ENCODE peak calls at places on chromosomes 12 and 14, in four cellular contexts. One of them, this sample, is unnamed. For H3K4me1, the result is how much of the 10 kb centered on the place peaks cover.

GRCh38 chr12:93089805-93090569 is 160.9 kb upstream of the EEA1 start:
- DNase-seq in GM12878: no peak
- DNase-seq in endothelial cell of umbilical vein: peak
- DNase-seq in suprapubic skin: no peak
- DNase-seq in this sample: no peak

GRCh38 chr14:66117600-66117999 is 368.6 kb upstream of the CCDC196 start:
- DNase-seq in GM12878: no peak
- DNase-seq in endothelial cell of umbilical vein: peak
- DNase-seq in suprapubic skin: no peak
- DNase-seq in this sample: no peak

GRCh38 chr12:13195848-13196301 is 651 bp upstream of the EMP1 start:
- DNase-seq in suprapubic skin: no peak
- DNase-seq in endothelial cell of umbilical vein: no peak
- DNase-seq in GM12878: no peak
- DNase-seq in this sample: no peak

GRCh38 chr12:44159211-44159610 is 323.3 kb downstream of the TMEM117 start:
- DNase-seq in endothelial cell of umbilical vein: no peak
- DNase-seq in suprapubic skin: no peak
- DNase-seq in GM12878: no peak
- DNase-seq in this sample: no peak

GRCh38 chr12:1884651-1885050 is 33.8 kb downstream of the CACNA2D4 start:
- DNase-seq in endothelial cell of umbilical vein: no peak
- DNase-seq in GM12878: no peak
- DNase-seq in suprapubic skin: no peak
- DNase-seq in this sample: no peak

GRCh38 chr14:54653764-54654469 is 87.0 kb downstream of the SAMD4A start:
- DNase-seq in endothelial cell of umbilical vein: peak
- DNase-seq in GM12878: no peak
- DNase-seq in suprapubic skin: peak
- DNase-seq in this sample: no peak

GRCh38 chr12:54016478-54016964 is 7.7 kb downstream of the HOXC8 start:
- DNase-seq in GM12878: no peak
- DNase-seq in suprapubic skin: no peak
- DNase-seq in endothelial cell of umbilical vein: no peak
- DNase-seq in this sample: no peak

GRCh38 chr14:84272290-84272721 is 1257.6 kb upstream of the FLRT2 start:
- DNase-seq in endothelial cell of umbilical vein: no peak
- DNase-seq in suprapubic skin: no peak
- DNase-seq in GM12878: no peak
- DNase-seq in this sample: no peak

GRCh38 chr12:118187746-118188390 is 51.9 kb downstream of the PEBP1 start:
- DNase-seq in endothelial cell of umbilical vein: no peak
- DNase-seq in suprapubic skin: no peak
- DNase-seq in GM12878: no peak
- DNase-seq in this sample: no peak

GRCh38 chr12:118193477-118193876 is 57.6 kb downstream of the PEBP1 start:
- DNase-seq in suprapubic skin: no peak
- DNase-seq in GM12878: no peak
- DNase-seq in endothelial cell of umbilical vein: no peak
- DNase-seq in this sample: no peak

GRCh38 chr12:118188690-118189371 is 52.9 kb downstream of the PEBP1 start:
- DNase-seq in endothelial cell of umbilical vein: peak
- DNase-seq in suprapubic skin: no peak
- DNase-seq in GM12878: no peak
- DNase-seq in this sample: peak

GRCh38 chr12:118190266-118190665 is 54.3 kb downstream of the PEBP1 start:
- DNase-seq in suprapubic skin: no peak
- DNase-seq in endothelial cell of umbilical vein: peak
- DNase-seq in GM12878: no peak
- DNase-seq in this sample: no peak

GRCh38 chr12:118189761-118190181 is 53.8 kb downstream of the PEBP1 start:
- DNase-seq in endothelial cell of umbilical vein: peak
- DNase-seq in suprapubic skin: no peak
- DNase-seq in GM12878: no peak
- DNase-seq in this sample: peak
- H3K4me3 ChIP-seq in endothelial cell of umbilical vein: no peak
- H3K4me3 ChIP-seq in suprapubic skin: peak
- H3K4me3 ChIP-seq in GM12878: no peak
- H3K4me3 ChIP-seq in this sample: no peak

GRCh38 chr12:131939007-131939406 is 9.9 kb downstream of the PUS1 start:
- DNase-seq in endothelial cell of umbilical vein: no peak
- DNase-seq in suprapubic skin: peak
- DNase-seq in GM12878: no peak
- DNase-seq in this sample: no peak

GRCh38 chr12:131941116-131941986 is 8.4 kb upstream of the EP400 start:
- DNase-seq in GM12878: no peak
- DNase-seq in endothelial cell of umbilical vein: no peak
- DNase-seq in suprapubic skin: peak
- DNase-seq in this sample: peak

GRCh38 chr12:131934535-131934934 is 5.5 kb downstream of the PUS1 start:
- DNase-seq in endothelial cell of umbilical vein: no peak
- DNase-seq in suprapubic skin: no peak
- DNase-seq in GM12878: no peak
- DNase-seq in this sample: no peak

GRCh38 chr12:131940121-131940520 is 9.6 kb upstream of the EP400 start:
- DNase-seq in endothelial cell of umbilical vein: no peak
- DNase-seq in suprapubic skin: peak
- DNase-seq in GM12878: no peak
- DNase-seq in this sample: no peak

DNA sequence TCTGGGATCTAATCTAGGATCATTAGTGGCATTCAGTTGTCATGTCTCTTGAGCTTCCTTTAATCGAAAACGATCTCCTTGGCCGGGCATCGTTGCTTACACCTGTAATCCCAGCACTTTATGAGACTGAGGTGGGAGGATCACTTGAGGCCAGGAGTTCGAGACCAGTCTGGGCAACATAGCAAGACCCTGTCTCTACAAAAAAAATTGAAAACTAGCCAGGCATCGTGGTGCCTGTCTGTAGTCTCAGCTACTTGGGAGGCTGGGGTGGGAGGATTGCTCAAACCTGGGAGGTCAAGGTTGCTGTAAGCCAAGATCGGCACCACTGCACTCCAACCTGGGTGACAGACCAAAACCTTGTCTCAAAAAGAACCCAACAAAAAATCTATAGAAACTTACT is 9.0 kb downstream of the PUS1 start:
- DNase-seq in suprapubic skin: peak
- DNase-seq in endothelial cell of umbilical vein: no peak
- DNase-seq in GM12878: no peak
- DNase-seq in this sample: no peak
- TF ChIP-seq POLR2AphosphoS5 in suprapubic skin: no peak
- TF ChIP-seq POLR2AphosphoS5 in endothelial cell of umbilical vein: no peak
- TF ChIP-seq POLR2AphosphoS5 in GM12878: no peak
- TF ChIP-seq POLR2AphosphoS5 in this sample: no peak

GRCh38 chr12:67424784-67425183 is 155.6 kb downstream of the CAND1 start:
- DNase-seq in endothelial cell of umbilical vein: no peak
- DNase-seq in suprapubic skin: no peak
- DNase-seq in GM12878: no peak
- DNase-seq in this sample: no peak
- H3K4me1 ChIP-seq in endothelial cell of umbilical vein: under half
- H3K4me1 ChIP-seq in suprapubic skin: under half
- H3K4me1 ChIP-seq in GM12878: under half
- H3K4me1 ChIP-seq in this sample: under half

DNA sequence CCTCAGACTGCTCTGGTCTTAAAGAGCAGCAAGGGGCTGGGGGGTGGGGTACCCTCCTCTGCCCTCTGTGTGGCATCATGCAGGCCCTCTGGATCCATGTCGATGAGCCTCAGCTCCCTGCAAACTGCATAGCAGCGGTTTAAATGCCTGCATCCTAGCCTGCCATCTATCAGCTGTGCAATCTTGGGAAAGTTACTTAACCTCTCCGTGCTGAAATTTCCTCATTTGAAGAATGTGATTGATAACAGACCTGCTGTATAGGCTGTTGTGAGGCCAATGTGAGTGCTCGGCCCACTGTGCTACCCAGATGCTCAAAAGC is 3.8 kb downstream of the FAM181A start:
- DNase-seq in endothelial cell of umbilical vein: no peak
- DNase-seq in GM12878: no peak
- DNase-seq in suprapubic skin: no peak
- DNase-seq in this sample: no peak
- H3K4me3 ChIP-seq in endothelial cell of umbilical vein: no peak
- H3K4me3 ChIP-seq in GM12878: no peak
- H3K4me3 ChIP-seq in suprapubic skin: no peak
- H3K4me3 ChIP-seq in this sample: no peak

GRCh38 chr14:39967885-39968284 is 535.7 kb upstream of the FBXO33 start:
- DNase-seq in GM12878: no peak
- DNase-seq in suprapubic skin: no peak
- DNase-seq in endothelial cell of umbilical vein: no peak
- DNase-seq in this sample: no peak
- TF ChIP-seq POLR2AphosphoS5 in GM12878: no peak
- TF ChIP-seq POLR2AphosphoS5 in suprapubic skin: no peak
- TF ChIP-seq POLR2AphosphoS5 in endothelial cell of umbilical vein: no peak
- TF ChIP-seq POLR2AphosphoS5 in this sample: no peak

GRCh38 chr12:52206309-52207040 is 14.7 kb upstream of the KRT80 start:
- DNase-seq in suprapubic skin: peak
- DNase-seq in endothelial cell of umbilical vein: no peak
- DNase-seq in GM12878: no peak
- DNase-seq in this sample: no peak
- H3K4me1 ChIP-seq in suprapubic skin: half or more
- H3K4me1 ChIP-seq in endothelial cell of umbilical vein: under half
- H3K4me1 ChIP-seq in GM12878: under half
- H3K4me1 ChIP-seq in this sample: under half

GRCh38 chr12:68814490-68815231 is 6.7 kb downstream of the MDM2 start:
- DNase-seq in endothelial cell of umbilical vein: no peak
- DNase-seq in GM12878: no peak
- DNase-seq in suprapubic skin: no peak
- DNase-seq in this sample: no peak
- H3K4me3 ChIP-seq in endothelial cell of umbilical vein: no peak
- H3K4me3 ChIP-seq in GM12878: peak
- H3K4me3 ChIP-seq in suprapubic skin: no peak
- H3K4me3 ChIP-seq in this sample: no peak

DNA sequence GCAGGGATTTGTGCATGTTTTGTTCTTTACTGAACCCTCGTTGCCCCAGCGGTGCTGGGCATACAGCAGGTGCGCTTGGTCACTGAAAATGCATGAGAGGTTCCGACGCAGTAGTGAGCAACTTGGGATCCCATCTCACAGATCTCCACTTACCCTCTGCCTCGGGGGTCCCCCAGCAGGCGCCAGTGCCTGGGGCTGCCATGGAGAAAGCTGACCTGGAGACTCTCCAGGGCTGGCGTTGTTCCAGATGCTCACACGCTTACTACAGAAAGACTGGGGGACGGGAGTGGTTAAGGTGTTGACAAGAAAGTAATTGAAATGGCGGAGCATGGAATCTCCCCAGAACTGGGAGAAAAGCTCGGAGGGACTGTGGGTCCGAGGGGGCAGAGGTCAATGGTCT is 14.2 kb downstream of the GLT1D1 start:
- DNase-seq in endothelial cell of umbilical vein: no peak
- DNase-seq in suprapubic skin: no peak
- DNase-seq in GM12878: no peak
- DNase-seq in this sample: peak
- TF ChIP-seq POLR2AphosphoS5 in endothelial cell of umbilical vein: no peak
- TF ChIP-seq POLR2AphosphoS5 in suprapubic skin: no peak
- TF ChIP-seq POLR2AphosphoS5 in GM12878: no peak
- TF ChIP-seq POLR2AphosphoS5 in this sample: no peak

This sample was measured in upper lobe of left lung.